ENCODE peak calls at places on chromosomes 1 and 21, in seven cellular contexts. J is GM23248, D is neural progenitor cell, U is GM23338, Z is HCT116, S is MM.1S, T is hepatocyte. Q is an unnamed sample.

GRCh38 chr21:35390013-35390776 is 341.1 kb upstream of the RUNX1 start:
- DNase-seq in J (peak; percentile 79), Z (no peak), D (no peak), S (no peak), U (no peak), T (peak; percentile 22), Q (peak; percentile 50)

GRCh38 chr1:77412794-77413530 is 131.1 kb downstream of the AK5 start:
- DNase-seq in Z (no peak), U (peak; percentile 63), T (no peak), J (no peak), D (peak; percentile 20), S (no peak), Q (no peak)

GRCh38 chr1:39104158-39105060 is 78.3 kb downstream of the NDUFS5 start:
- DNase-seq in U (peak; percentile 66), T (peak; percentile 60), Z (no peak), D (peak; percentile 79), J (peak; percentile 67), S (no peak), Q (peak; percentile 35)

GRCh38 chr1:29800120-29800519 is 563.8 kb downstream of the PTPRU start:
- DNase-seq in J (no peak), Z (no peak), D (no peak), T (no peak), U (no peak), S (no peak), Q (no peak)

GRCh38 chr21:36260030-36260787 is 59.8 kb upstream of the MORC3 start:
- DNase-seq in S (peak; percentile 87), Z (peak; percentile 24), J (peak; percentile 79), D (peak; percentile 37), T (peak; percentile 77), U (peak; percentile 84), Q (peak; percentile 86)

GRCh38 chr21:35204850-35205564 is 155.9 kb upstream of the RUNX1 start:
- DNase-seq in J (peak; percentile 85), T (peak; percentile 66), D (no peak), S (no peak), U (peak; percentile 40), Z (no peak), Q (no peak)

GRCh38 chr1:206000641-206001339 is 2.4 kb downstream of the RAB7B start:
- DNase-seq in J (peak; percentile 89), U (no peak), Z (peak; percentile 49), S (no peak), T (no peak), D (no peak), Q (no peak)

GRCh38 chr1:229661022-229661877 is 35.2 kb downstream of the URB2 start:
- DNase-seq in T (peak; percentile 89), D (peak; percentile 86), Z (peak; percentile 32), S (peak; percentile 53), U (peak; percentile 91), J (peak; percentile 90), Q (peak; percentile 84)

GRCh38 chr21:34949499-34949898 is 99.6 kb downstream of the RUNX1 start:
- DNase-seq in Z (no peak), J (no peak), T (no peak), S (no peak), U (no peak), D (no peak), Q (no peak)

GRCh38 chr1:62746086-62746808 is 37.7 kb upstream of the ATG4C start:
- DNase-seq in S (peak; percentile 62), U (peak; percentile 65), D (peak; percentile 36), J (peak; percentile 81), T (peak; percentile 50), Z (peak; percentile 31), Q (peak; percentile 69)

GRCh38 chr1:183106746-183107145 is 79.3 kb upstream of the LAMC2 start:
- DNase-seq in U (no peak), J (peak; percentile 46), S (no peak), T (no peak), D (no peak), Z (no peak), Q (no peak)

GRCh38 chr1:1360511-1361169 is 2.3 kb upstream of the MXRA8 start:
- DNase-seq in T (peak; percentile 71), D (peak; percentile 71), Z (peak; percentile 56), J (peak; percentile 98), U (no peak), S (no peak), Q (peak; percentile 97)

GRCh38 chr1:21251773-21252471 is 38.3 kb downstream of the ECE1 start:
- DNase-seq in U (no peak), T (peak; percentile 94), J (peak; percentile 99), S (no peak), Z (peak; percentile 62), D (no peak), Q (peak; percentile 96)

GRCh38 chr1:1986451-1987141 is 17.0 kb downstream of the CFAP74 start:
- DNase-seq in D (no peak), U (no peak), J (no peak), Z (no peak), S (no peak), T (peak; percentile 1), Q (no peak)

GRCh38 chr1:180881806-180882509 is 30.7 kb upstream of the KIAA1614 start:
- DNase-seq in Z (peak; percentile 21), J (peak; percentile 79), T (peak; percentile 71), U (peak; percentile 82), D (peak; percentile 71), S (peak; percentile 64), Q (peak; percentile 51)

GRCh38 chr1:168726311-168726710 is 2.7 kb downstream of the DPT start:
- DNase-seq in Z (no peak), U (no peak), D (no peak), T (no peak), S (no peak), J (peak; percentile 46), Q (no peak)

GRCh38 chr1:19206947-19207346 is 3.1 kb downstream of the UBR4 start:
- DNase-seq in U (no peak), D (no peak), T (no peak), S (no peak), J (no peak), Z (no peak), Q (no peak)
- H3K4me3 ChIP-seq in U (no peak overlapping the region), D (no peak overlapping the region), T (no peak overlapping the region), S (no peak overlapping the region), J (no peak overlapping the region), Z (no peak overlapping the region), Q (no peak overlapping the region)

GRCh38 chr1:109089242-109090015 is 1.1 kb upstream of the TMEM167B start:
- DNase-seq in J (peak; percentile 86), T (peak; percentile 53), S (peak; percentile 74), D (peak; percentile 86), Z (peak; percentile 41), U (peak; percentile 93), Q (peak; percentile 94)
- TF ChIP-seq EZH2phosphoT487 in J (no peak), T (no peak), S (no peak), D (no peak), Z (no peak), U (no peak), Q (no peak)

GRCh38 chr1:118984086-118984989 is 3.8 kb downstream of the TBX15 start:
- DNase-seq in U (peak; percentile 92), J (peak; percentile 85), T (no peak), Z (no peak), D (peak; percentile 77), S (no peak), Q (no peak)
- TF ChIP-seq EZH2 in U (peak; percentile 94), J (no peak), T (peak; percentile 60), Z (no peak), D (peak; percentile 60), S (no peak), Q (no peak)

DNA sequence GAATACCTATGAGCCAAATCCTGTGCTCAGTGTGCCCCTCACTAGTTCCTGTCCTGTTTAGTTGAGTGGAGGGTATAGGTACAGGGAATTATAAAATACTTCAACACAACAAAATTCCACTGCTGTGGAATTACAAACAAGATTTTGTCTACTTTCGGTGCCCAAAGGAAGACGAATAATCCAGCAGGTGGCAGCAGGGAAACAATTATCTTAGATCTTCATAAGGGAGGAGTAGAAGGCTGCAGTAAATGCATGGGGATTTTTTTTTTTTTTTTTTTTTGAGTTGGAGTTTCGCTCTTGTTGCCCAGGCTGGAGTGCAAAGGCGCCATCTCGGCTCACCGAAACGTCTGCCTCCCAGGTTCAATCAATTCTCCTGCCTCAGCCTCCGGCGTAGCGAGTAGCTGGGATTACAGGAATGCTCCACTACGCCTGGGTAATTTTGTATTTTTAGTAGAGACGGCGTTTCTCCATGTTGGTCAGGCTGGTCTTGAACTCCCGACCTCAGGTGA is 2.0 kb upstream of the PIP5K1A start:
- DNase-seq in T (peak; percentile 86), Z (peak; percentile 80), D (peak; percentile 71), S (peak; percentile 91), J (peak; percentile 91), U (peak; percentile 77), Q (peak; percentile 97)
- H3K4me3 ChIP-seq in T (no peak overlapping the region), Z (peak overlapping the region; percentile 51), D (no peak overlapping the region), S (peak overlapping the region; percentile 23), J (peak overlapping the region; percentile 56), U (no peak overlapping the region), Q (peak overlapping the region; percentile 69)

GRCh38 chr1:218266356-218266755 is 18.7 kb upstream of the RRP15 start:
- DNase-seq in J (peak; percentile 21), Z (no peak), T (no peak), D (no peak), U (no peak), S (no peak), Q (peak; percentile 53)
- TF ChIP-seq EZH2phosphoT487 in J (no peak), Z (no peak), T (no peak), D (no peak), U (no peak), S (no peak), Q (no peak)

GRCh38 chr1:47438321-47439150 is 692 bp downstream of the FOXD2 start:
- DNase-seq in T (no peak), Z (no peak), J (peak; percentile 33), D (peak; percentile 45), U (peak; percentile 41), S (no peak), Q (no peak)

GRCh38 chr1:47436979-47437517 is 796 bp upstream of the FOXD2 start:
- DNase-seq in S (no peak), Z (no peak), T (no peak), U (peak; percentile 37), D (peak; percentile 58), J (peak; percentile 65), Q (peak; percentile 24)

GRCh38 chr1:47435506-47436303 is 2.1 kb upstream of the FOXD2 start:
- DNase-seq in S (no peak), U (no peak), D (no peak), Z (no peak), J (no peak), T (no peak), Q (no peak)

GRCh38 chr1:47437518-47438320 is at the start of gene FOXD2:
- DNase-seq in T (peak; percentile 92), Z (peak; percentile 79), U (peak; percentile 82), S (peak; percentile 92), J (peak; percentile 92), D (peak; percentile 93), Q (peak; percentile 86)

DNA sequence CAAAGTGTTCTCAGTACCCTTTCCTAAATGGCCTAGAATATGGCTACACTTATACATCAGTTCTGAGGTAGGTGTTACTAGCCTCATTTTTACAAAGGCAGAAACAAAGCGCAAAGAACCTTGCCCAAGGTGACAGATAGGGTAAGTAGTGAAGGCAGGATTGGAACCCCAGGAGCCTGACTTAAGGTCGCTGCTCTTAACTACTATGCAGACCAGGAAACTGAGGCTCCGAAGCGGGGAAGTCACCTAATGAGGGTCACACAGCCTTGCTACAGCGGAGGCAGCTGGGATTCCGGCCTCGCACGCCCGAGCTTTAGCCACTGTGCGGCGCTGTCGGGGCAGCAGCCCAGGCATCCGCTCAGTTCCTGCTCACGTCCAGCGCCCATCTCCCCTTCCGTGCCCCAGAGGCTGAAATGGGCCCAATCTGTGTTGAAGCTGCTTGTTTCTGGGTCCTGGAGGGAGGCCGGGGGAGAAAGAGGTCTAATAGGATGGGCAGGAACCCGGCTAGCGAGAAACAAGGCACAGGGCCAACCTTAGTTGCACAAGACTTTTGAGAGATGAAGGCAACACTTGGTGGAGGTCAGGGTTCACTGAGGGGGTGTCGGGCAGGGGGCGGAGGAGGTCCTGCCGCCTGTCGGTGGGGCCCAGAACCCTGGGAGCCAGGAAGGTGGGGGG is 1.4 kb upstream of the FOXD2 start:
- DNase-seq in S (peak; percentile 79), D (peak; percentile 89), Z (peak; percentile 32), J (peak; percentile 88), T (peak; percentile 85), U (peak; percentile 87), Q (peak; percentile 79)
- TF ChIP-seq EZH2 in S (no peak), D (peak; percentile 79), Z (no peak), J (no peak), T (no peak), U (peak; percentile 87), Q (no peak)